ENCODE peak calls at places on chromosomes 16 and 17, in seven cellular contexts. R is mesendoderm, X is IMR-90, D is H1, Z is trophoblast cell, J is H9, K is mesenchymal stem cell. S is an unnamed sample. For H3K4me1, the result is how much of the 10 kb centered on the place peaks cover.

GRCh38 chr17:77466596-77467223 is 325.9 kb downstream of the SEC14L1 start:
- DNase-seq in R (peak), X (no peak), D (no peak), Z (no peak), J (no peak), K (no peak), S (no peak)

GRCh38 chr17:4679652-4680051 is 24.3 kb downstream of the PELP1 start:
- DNase-seq in R (peak), X (peak), D (no peak), Z (peak), J (no peak), K (peak), S (no peak)

GRCh38 chr16:19245326-19245925 is 40.1 kb upstream of the CLEC19A start:
- DNase-seq in R (no peak), X (no peak), D (no peak), Z (no peak), J (no peak), K (no peak), S (no peak)

GRCh38 chr17:1649116-1649843 is 386 bp downstream of the RILP start:
- DNase-seq in R (peak), X (peak), D (no peak), Z (peak), J (no peak), K (peak), S (peak)

GRCh38 chr17:69724236-69724635 is 309.7 kb downstream of the MAP2K6 start:
- DNase-seq in R (no peak), X (peak), D (no peak), Z (no peak), J (no peak), K (no peak), S (no peak)

GRCh38 chr16:15653227-15653626 is 3.2 kb downstream of the NDE1 start:
- DNase-seq in R (peak), X (peak), D (no peak), Z (no peak), J (no peak), K (peak), S (no peak)

GRCh38 chr16:58262592-58262991 is 32.2 kb downstream of the PRSS54 start:
- DNase-seq in R (no peak), X (no peak), D (no peak), Z (no peak), J (no peak), K (no peak), S (no peak)

GRCh38 chr16:15861996-15862395 is 5.2 kb upstream of the MYH11 start:
- DNase-seq in R (no peak), X (no peak), D (no peak), Z (no peak), J (no peak), K (no peak), S (no peak)

GRCh38 chr16:20610892-20611349 is 34.8 kb upstream of the ACSM2B start:
- DNase-seq in R (no peak), X (no peak), D (no peak), Z (no peak), J (no peak), K (no peak), S (no peak)

GRCh38 chr16:84822990-84823389 is 3.2 kb downstream of the CRISPLD2 start:
- DNase-seq in R (no peak), X (no peak), D (no peak), Z (no peak), J (no peak), K (no peak), S (no peak)
- H3K4me1 ChIP-seq in R (under half), X (under half), D (under half), Z (half or more), J (under half), K (under half), S (under half)

GRCh38 chr16:53622315-53622714 is 81.3 kb downstream of the RPGRIP1L start:
- DNase-seq in R (no peak), X (no peak), D (no peak), Z (no peak), J (no peak), K (no peak), S (no peak)
- H4K8ac ChIP-seq in R (no peak), X (no peak), D (no peak), Z (no peak), J (no peak), K (no peak), S (no peak)

GRCh38 chr17:17710728-17711541 is 29.7 kb downstream of the RAI1 start:
- DNase-seq in R (peak), X (peak), D (no peak), Z (no peak), J (peak), K (peak), S (no peak)

GRCh38 chr17:17708816-17709215 is 27.6 kb downstream of the RAI1 start:
- DNase-seq in R (no peak), X (no peak), D (no peak), Z (no peak), J (no peak), K (no peak), S (no peak)

GRCh38 chr17:17709815-17710321 is 28.6 kb downstream of the RAI1 start:
- DNase-seq in R (no peak), X (no peak), D (no peak), Z (no peak), J (no peak), K (no peak), S (no peak)

GRCh38 chr17:17711708-17712141 is 30.5 kb downstream of the RAI1 start:
- DNase-seq in R (no peak), X (no peak), D (no peak), Z (no peak), J (peak), K (peak), S (no peak)

GRCh38 chr17:17710355-17710727 is 29.1 kb downstream of the RAI1 start:
- DNase-seq in R (no peak), X (no peak), D (no peak), Z (no peak), J (no peak), K (no peak), S (no peak)
- H3K4me1 ChIP-seq in R (under half), X (half or more), D (under half), Z (under half), J (under half), K (half or more), S (under half)

GRCh38 chr17:83111516-83112282 is 32.3 kb downstream of the METRNL start:
- DNase-seq in R (no peak), X (no peak), D (no peak), Z (no peak), J (no peak), K (no peak), S (no peak)

GRCh38 chr17:83110755-83111154 is 31.3 kb downstream of the METRNL start:
- DNase-seq in R (no peak), X (peak), D (no peak), Z (no peak), J (no peak), K (no peak), S (no peak)

GRCh38 chr17:83108709-83109108 is 29.3 kb downstream of the METRNL start:
- DNase-seq in R (no peak), X (no peak), D (no peak), Z (no peak), J (no peak), K (no peak), S (no peak)

GRCh38 chr17:83109386-83109785 is 30.0 kb downstream of the METRNL start:
- DNase-seq in R (no peak), X (no peak), D (no peak), Z (no peak), J (no peak), K (no peak), S (no peak)

GRCh38 chr17:83109793-83110645 is 30.6 kb downstream of the METRNL start:
- DNase-seq in R (peak), X (peak), D (no peak), Z (peak), J (no peak), K (peak), S (no peak)
- H4K8ac ChIP-seq in R (no peak), X (peak), D (no peak), Z (peak), J (no peak), K (no peak), S (no peak)

DNA sequence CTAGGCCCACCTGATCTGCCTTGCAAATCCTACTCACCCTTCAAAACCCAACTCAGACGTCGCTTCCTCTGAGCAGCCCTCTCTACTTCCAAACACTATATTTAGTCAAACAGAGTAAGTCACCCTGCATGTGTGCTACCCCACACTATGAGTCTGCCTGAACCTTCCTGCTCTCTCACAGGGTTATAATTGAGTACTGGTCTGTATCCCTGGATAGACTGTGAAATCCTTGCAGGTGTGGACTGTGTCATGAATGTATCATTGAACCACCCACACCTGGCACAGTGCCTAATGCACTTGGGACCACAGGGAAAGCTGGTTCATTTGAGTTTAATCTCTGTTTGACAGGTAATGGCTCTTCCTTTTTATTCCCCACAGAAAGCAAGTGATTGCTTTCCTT is 3.4 kb downstream of the FBXO39 start:
- DNase-seq in R (no peak), X (no peak), D (no peak), Z (no peak), J (no peak), K (no peak), S (no peak)
- H3K4me1 ChIP-seq in R (under half), X (under half), D (under half), Z (under half), J (under half), K (under half), S (under half)

GRCh38 chr17:56021681-56022205 is 131.5 kb upstream of the ANKFN1 start:
- DNase-seq in R (no peak), X (no peak), D (no peak), Z (no peak), J (no peak), K (no peak), S (no peak)
- H4K8ac ChIP-seq in R (no peak), X (no peak), D (no peak), Z (no peak), J (no peak), K (no peak), S (no peak)

GRCh38 chr17:16975266-16975651 is 3.3 kb upstream of the TNFRSF13B start:
- DNase-seq in R (no peak), X (no peak), D (no peak), Z (no peak), J (no peak), K (no peak), S (no peak)
- H3K4me1 ChIP-seq in R (under half), X (under half), D (under half), Z (under half), J (under half), K (under half), S (under half)